ENCODE peak calls at places on chromosomes 16 and 17, in six cellular contexts. R, E, F, A, V and M are unnamed samples.

GRCh38 chr16:67287960-67288359 is 8.6 kb downstream of the PLEKHG4 start:
- DNase-seq in R (no peak), E (no peak), F (no peak), A (no peak), V (no peak), M (no peak)

GRCh38 chr17:21299981-21300600 is 15.6 kb downstream of the MAP2K3 start:
- DNase-seq in R (no peak), E (no peak), F (no peak), A (no peak), V (no peak), M (no peak)

GRCh38 chr17:5514976-5515375 is 28.6 kb downstream of the MIS12 start:
- DNase-seq in R (no peak), E (no peak), F (no peak), A (no peak), V (no peak), M (no peak)

GRCh38 chr16:10866196-10866976 is 10.6 kb upstream of the CIITA start:
- DNase-seq in R (no peak), E (no peak), F (no peak), A (no peak), V (no peak), M (no peak)

GRCh38 chr16:68506331-68507053 is 32.6 kb upstream of the ZFP90 start:
- DNase-seq in R (no peak), E (no peak), F (no peak), A (no peak), V (no peak), M (no peak)

GRCh38 chr17:61808442-61808841 is 54.9 kb downstream of the BRIP1 start:
- DNase-seq in R (no peak), E (no peak), F (no peak), A (no peak), V (no peak), M (no peak)

GRCh38 chr16:27691717-27692116 is 141.8 kb downstream of the KATNIP start:
- DNase-seq in R (no peak), E (no peak), F (no peak), A (no peak), V (no peak), M (no peak)

GRCh38 chr17:77253611-77254051 is 112.9 kb downstream of the SEC14L1 start:
- DNase-seq in R (no peak), E (no peak), F (no peak), A (peak), V (no peak), M (no peak)

GRCh38 chr16:84947996-84948854 is 63.1 kb downstream of the ZDHHC7 start:
- DNase-seq in R (no peak), E (no peak), F (no peak), A (no peak), V (no peak), M (no peak)

GRCh38 chr17:75695141-75695829 is 26.0 kb upstream of the ITGB4 start:
- DNase-seq in R (no peak), E (no peak), F (no peak), A (no peak), V (no peak), M (no peak)

GRCh38 chr17:41697122-41697962 is 8.7 kb downstream of the EIF1 start:
- DNase-seq in R (no peak), E (no peak), F (no peak), A (no peak), V (no peak), M (no peak)

GRCh38 chr16:78506372-78507193 is 407.1 kb downstream of the WWOX start:
- DNase-seq in R (no peak), E (no peak), F (no peak), A (no peak), V (no peak), M (no peak)

GRCh38 chr17:29980261-29980660 is 38.8 kb downstream of the EFCAB5 start:
- DNase-seq in R (no peak), E (no peak), F (no peak), A (no peak), V (no peak), M (no peak)

GRCh38 chr16:8721693-8722348 is 47.4 kb downstream of the ABAT start:
- DNase-seq in R (peak), E (no peak), F (peak), A (peak), V (no peak), M (peak)

GRCh38 chr17:34226011-34226410 is 29.1 kb upstream of the CCL2 start:
- DNase-seq in R (no peak), E (no peak), F (no peak), A (no peak), V (no peak), M (no peak)

GRCh38 chr17:79114455-79115301 is 40.1 kb downstream of the ENGASE start:
- DNase-seq in R (peak), E (no peak), F (peak), A (no peak), V (no peak), M (peak)

GRCh38 chr16:3984111-3985060 is 103.9 kb upstream of the CREBBP start:
- DNase-seq in R (no peak), E (no peak), F (no peak), A (no peak), V (no peak), M (no peak)

GRCh38 chr17:48724241-48725004 is 1.4 kb downstream of the PRAC2 start:
- DNase-seq in R (peak), E (peak), F (peak), A (peak), V (peak), M (peak)

GRCh38 chr16:85675528-85675927 is 13.2 kb downstream of the GINS2 start:
- DNase-seq in R (no peak), E (no peak), F (no peak), A (peak), V (no peak), M (peak)

GRCh38 chr16:65959978-65960377 is 406.5 kb upstream of the CDH5 start:
- DNase-seq in R (no peak), E (no peak), F (no peak), A (no peak), V (no peak), M (no peak)

GRCh38 chr17:73452056-73452455 is 140.3 kb upstream of the CDC42EP4 start:
- DNase-seq in R (no peak), E (no peak), F (no peak), A (no peak), V (no peak), M (no peak)

GRCh38 chr17:42252528-42253172 is 23.5 kb downstream of the STAT5B start:
- DNase-seq in R (no peak), E (no peak), F (no peak), A (no peak), V (no peak), M (no peak)

GRCh38 chr16:87626401-87626800 is 24.1 kb downstream of the JPH3 start:
- DNase-seq in R (no peak), E (no peak), F (no peak), A (no peak), V (no peak), M (no peak)

GRCh38 chr16:23353440-23353839 is 51.3 kb downstream of the SCNN1B start:
- DNase-seq in R (no peak), E (no peak), F (no peak), A (no peak), V (no peak), M (no peak)

GRCh38 chr16:12360240-12360639 is 383.7 kb downstream of the SNX29 start:
- DNase-seq in R (no peak), E (no peak), F (no peak), A (no peak), V (no peak), M (no peak)

GRCh38 chr17:5780476-5780875 is 196.2 kb upstream of the NLRP1 start:
- DNase-seq in R (no peak), E (peak), F (no peak), A (no peak), V (no peak), M (no peak)

GRCh38 chr17:21125862-21126261 is 902 bp upstream of the DHRS7B start:
- DNase-seq in R (no peak), E (no peak), F (no peak), A (no peak), V (peak), M (no peak)